ENCODE peak calls at places on chromosomes 6 and 20, in eight cellular contexts. O is right lobe of liver, K is cardiac muscle cell, X is psoas muscle, F is astrocyte of the spinal cord, I is brain microvascular endothelial cell, T is choroid plexus epithelial cell, E is dorsolateral prefrontal cortex. V is an unnamed sample.

GRCh38 chr6:39553811-39554802 is 171.1 kb downstream of the KIF6 start:
- DNase-seq in O (no peak), K (peak; percentile 46), X (peak; percentile 25), F (peak; percentile 48), I (peak; percentile 33), T (peak; percentile 62), E (no peak), V (peak; percentile 32)

GRCh38 chr6:157710604-157711003 is 112.4 kb upstream of the SNX9 start:
- DNase-seq in O (no peak), K (peak; percentile 46), X (no peak), F (no peak), I (no peak), T (peak; percentile 21), E (no peak), V (peak; percentile 63)

GRCh38 chr6:46170357-46171289 is at the start of gene ENPP5:
- DNase-seq in O (peak; percentile 59), K (peak; percentile 41), X (peak; percentile 76), F (no peak), I (no peak), T (peak; percentile 9), E (peak; percentile 82), V (peak; percentile 62)

GRCh38 chr20:6583134-6583738 is 184.2 kb upstream of the BMP2 start:
- DNase-seq in O (peak; percentile 64), K (peak; percentile 83), X (peak; percentile 31), F (peak; percentile 68), I (peak; percentile 63), T (peak; percentile 78), E (no peak), V (peak; percentile 59)

GRCh38 chr6:97978855-97979271 is 695.8 kb upstream of the MMS22L start:
- DNase-seq in O (no peak), K (no peak), X (no peak), F (no peak), I (no peak), T (no peak), E (no peak), V (no peak)

GRCh38 chr6:166969390-166970002 is 13.1 kb upstream of the RNASET2 start:
- DNase-seq in O (no peak), K (no peak), X (no peak), F (no peak), I (no peak), T (peak; percentile 33), E (no peak), V (peak; percentile 52)

GRCh38 chr6:36848658-36849441 is 9.6 kb upstream of the CPNE5 start:
- DNase-seq in O (no peak), K (peak; percentile 73), X (no peak), F (no peak), I (no peak), T (no peak), E (no peak), V (no peak)

GRCh38 chr20:50820515-50821256 is 25.8 kb downstream of the BCAS4 start:
- DNase-seq in O (no peak), K (no peak), X (no peak), F (peak; percentile 36), I (no peak), T (peak; percentile 74), E (no peak), V (no peak)

GRCh38 chr6:118606268-118606667 is 45.1 kb downstream of the CEP85L start:
- DNase-seq in O (no peak), K (no peak), X (no peak), F (no peak), I (no peak), T (no peak), E (no peak), V (no peak)

GRCh38 chr6:161578478-161578877 is 304.6 kb upstream of the AGPAT4 start:
- DNase-seq in O (no peak), K (no peak), X (no peak), F (no peak), I (no peak), T (no peak), E (no peak), V (no peak)

GRCh38 chr20:13412806-13413445 is 191.9 kb downstream of the ISM1 start:
- DNase-seq in O (peak; percentile 65), K (no peak), X (no peak), F (no peak), I (no peak), T (no peak), E (no peak), V (peak; percentile 22)

GRCh38 chr6:106913676-106914280 is 60.8 kb downstream of the CD24 start:
- DNase-seq in O (no peak), K (no peak), X (no peak), F (no peak), I (no peak), T (no peak), E (no peak), V (no peak)

GRCh38 chr20:31901615-31902014 is 31.2 kb downstream of the TTLL9 start:
- DNase-seq in O (no peak), K (no peak), X (no peak), F (no peak), I (no peak), T (no peak), E (no peak), V (no peak)

GRCh38 chr6:87164004-87164403 is 8.6 kb downstream of the ZNF292 start:
- DNase-seq in O (no peak), K (no peak), X (no peak), F (no peak), I (no peak), T (no peak), E (no peak), V (peak; percentile 7)

GRCh38 chr6:157989541-157990289 is 8.1 kb downstream of the SYNJ2 start:
- DNase-seq in O (peak; percentile 90), K (peak; percentile 46), X (peak; percentile 78), F (peak; percentile 76), I (no peak), T (peak; percentile 35), E (no peak), V (peak; percentile 56)

GRCh38 chr6:167824591-167825041 is 2.1 kb upstream of the AFDN start:
- DNase-seq in O (no peak), K (no peak), X (no peak), F (peak; percentile 44), I (no peak), T (no peak), E (no peak), V (peak; percentile 51)

GRCh38 chr6:146813554-146813953 is 214.8 kb downstream of the ADGB start:
- DNase-seq in O (no peak), K (peak; percentile 73), X (no peak), F (peak; percentile 16), I (no peak), T (peak; percentile 23), E (no peak), V (peak; percentile 33)

GRCh38 chr20:17590245-17590644 is 20.4 kb downstream of the DSTN start:
- DNase-seq in O (no peak), K (no peak), X (no peak), F (no peak), I (no peak), T (peak; percentile 32), E (no peak), V (no peak)
- TF ChIP-seq CTCF in O (no peak), K (no peak), X (no peak), F (no peak), I (no peak), T (no peak), E (no peak), V (no peak)

DNA sequence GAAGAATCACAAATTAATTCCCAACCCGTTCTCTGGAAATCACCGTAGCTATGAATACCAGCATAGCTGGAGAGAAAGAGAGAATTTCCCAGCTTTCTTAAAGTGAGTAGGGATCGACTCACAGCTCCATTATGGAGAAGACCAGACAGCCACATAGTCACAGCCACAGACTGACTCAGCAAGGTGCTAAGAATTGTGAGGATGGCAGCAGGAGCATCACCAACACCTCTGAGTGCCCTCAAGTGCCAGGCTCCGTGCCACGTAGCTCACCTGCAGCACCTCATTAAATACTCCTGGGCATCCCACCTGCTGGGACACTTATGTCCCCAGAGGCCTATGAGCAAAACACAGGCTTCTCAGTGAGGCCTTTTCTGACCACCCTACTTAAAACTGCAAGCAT is 33.0 kb downstream of the BFSP1 start:
- DNase-seq in O (peak; percentile 10), K (no peak), X (no peak), F (no peak), I (no peak), T (no peak), E (no peak), V (peak; percentile 15)
- H3K4me3 ChIP-seq in O (no peak overlapping the region), K (no peak overlapping the region), X (no peak overlapping the region), F (no peak overlapping the region), I (no peak overlapping the region), T (no peak overlapping the region), E (no peak overlapping the region), V (no peak overlapping the region)

DNA sequence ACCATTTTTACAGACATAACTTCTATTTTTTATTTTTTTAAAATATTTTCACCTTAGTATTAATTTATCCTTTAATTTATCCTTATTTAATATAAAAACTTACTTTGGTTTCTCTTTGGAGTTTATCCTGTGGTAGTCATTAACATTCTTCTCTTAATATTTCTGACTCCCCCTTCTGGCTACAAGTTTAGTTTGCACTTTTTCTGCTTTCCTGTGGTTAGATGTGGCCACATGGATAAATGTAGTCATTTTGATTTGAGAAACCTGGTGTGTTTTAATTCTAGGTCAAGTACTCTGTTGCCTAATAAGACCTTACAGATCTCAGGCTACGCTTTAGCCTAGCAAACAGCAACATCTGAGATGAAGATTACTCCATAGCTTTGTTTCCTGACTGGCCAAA is 1187.5 kb downstream of the HACE1 start:
- DNase-seq in O (no peak), K (no peak), X (no peak), F (peak; percentile 45), I (peak; percentile 3), T (peak; percentile 27), E (no peak), V (peak; percentile 1)
- TF ChIP-seq CTCF in O (no peak), K (no peak), X (no peak), F (peak; percentile 33), I (peak; percentile 10), T (no peak), E (no peak), V (no peak)

GRCh38 chr20:62928246-62928939 is 2.1 kb upstream of the DIDO1 start:
- DNase-seq in O (no peak), K (no peak), X (no peak), F (no peak), I (no peak), T (no peak), E (no peak), V (no peak)

GRCh38 chr20:62927128-62927705 is 912 bp upstream of the DIDO1 start:
- DNase-seq in O (no peak), K (no peak), X (no peak), F (no peak), I (no peak), T (no peak), E (no peak), V (no peak)

GRCh38 chr20:62931464-62931863 is 5.2 kb upstream of the DIDO1 start:
- DNase-seq in O (no peak), K (no peak), X (no peak), F (no peak), I (no peak), T (no peak), E (no peak), V (no peak)

GRCh38 chr20:62926229-62927127 is at the start of gene DIDO1:
- DNase-seq in O (peak; percentile 94), K (peak; percentile 89), X (peak; percentile 89), F (peak; percentile 83), I (peak; percentile 59), T (peak; percentile 87), E (peak; percentile 81), V (peak; percentile 74)

DNA sequence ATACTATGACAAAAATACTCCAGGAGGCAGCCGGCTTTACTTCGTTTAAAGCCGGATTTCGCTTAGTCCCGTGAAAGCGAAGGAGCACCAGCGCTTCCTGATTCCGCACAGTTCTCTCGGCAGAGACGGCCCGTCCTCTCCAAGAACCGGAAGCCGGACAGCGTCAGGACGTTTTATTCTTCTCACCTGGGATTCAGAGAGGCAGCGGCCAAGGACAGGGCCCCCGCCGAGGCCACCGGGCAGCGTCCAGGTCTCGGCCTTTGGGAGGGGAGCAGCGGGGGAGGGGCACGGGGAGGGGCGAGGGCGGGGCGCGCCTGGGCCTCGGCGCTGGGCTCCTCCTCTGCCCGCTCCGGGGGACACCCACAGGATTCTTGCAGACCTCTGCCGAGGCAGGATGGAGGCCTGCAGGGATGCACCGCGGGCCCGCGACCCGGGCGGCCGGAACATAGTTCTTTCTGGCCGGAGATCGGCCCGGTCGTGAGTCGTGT is 2.8 kb upstream of the DIDO1 start:
- DNase-seq in O (peak; percentile 94), K (peak; percentile 70), X (peak; percentile 67), F (peak; percentile 40), I (peak; percentile 33), T (peak; percentile 71), E (no peak), V (peak; percentile 56)
- H3K4me3 ChIP-seq in O (peak overlapping the region; percentile 39), K (peak overlapping the region; percentile 21), X (peak overlapping the region; percentile 61), F (peak overlapping the region; percentile 37), I (peak overlapping the region; percentile 52), T (peak overlapping the region; percentile 67), E (peak overlapping the region; percentile 44), V (peak overlapping the region; percentile 49)

V was measured in fibroblast of mammary gland.